ENCODE peak calls at places on chromosomes 6 and 20, in four cellular contexts. E, U, G and B are unnamed samples.

GRCh38 chr20:19252670-19253120 is 40.3 kb downstream of the SLC24A3 start:
- DNase-seq in U (no peak), G (no peak), E (no peak), B (no peak)

GRCh38 chr20:62889871-62890270 is 28.2 kb upstream of the TCFL5 start:
- DNase-seq in G (no peak), U (no peak), E (no peak), B (no peak)

GRCh38 chr6:47437592-47437991 is 40.0 kb upstream of the CD2AP start:
- DNase-seq in E (no peak), G (no peak), U (no peak), B (no peak)

GRCh38 chr6:94052754-94053153 is 633.4 kb upstream of the EPHA7 start:
- DNase-seq in G (no peak), E (no peak), U (no peak), B (no peak)

GRCh38 chr6:315921-316752 is 23.9 kb downstream of the DUSP22 start:
- DNase-seq in G (no peak), E (no peak), U (no peak), B (no peak)

GRCh38 chr6:36840471-36841461 is 1.5 kb upstream of the CPNE5 start:
- DNase-seq in U (peak), G (no peak), E (no peak), B (no peak)

GRCh38 chr20:9119776-9120175 is 50.9 kb downstream of the PLCB4 start:
- DNase-seq in E (no peak), U (no peak), G (no peak), B (no peak)

GRCh38 chr6:132907915-132908314 is 93.5 kb downstream of the RPS12 start:
- DNase-seq in G (no peak), U (no peak), E (no peak), B (no peak)

GRCh38 chr6:143999406-143999805 is 8.7 kb downstream of the PLAGL1 start:
- DNase-seq in U (no peak), E (no peak), G (no peak), B (no peak)

GRCh38 chr6:139376054-139376355 is 1.6 kb upstream of the CITED2 start:
- DNase-seq in G (no peak), U (no peak), E (no peak), B (no peak)

GRCh38 chr20:40103420-40103819 is 585.6 kb downstream of the MAFB start:
- DNase-seq in G (no peak), E (no peak), U (no peak), B (no peak)

GRCh38 chr6:33712914-33713313 is 1.4 kb upstream of the UQCC2 start:
- DNase-seq in U (no peak), E (no peak), G (no peak), B (no peak)

GRCh38 chr6:43770417-43771209 is 602 bp downstream of the VEGFA start:
- DNase-seq in E (no peak), G (peak), U (peak), B (no peak)

GRCh38 chr20:6426287-6426891 is 303.6 kb upstream of the FERMT1 start:
- DNase-seq in G (no peak), U (no peak), E (no peak), B (no peak)

GRCh38 chr6:49950415-49950751 is 13.6 kb downstream of the DEFB114 start:
- DNase-seq in G (no peak), E (no peak), U (no peak), B (no peak)

GRCh38 chr6:149032599-149033405 is 284.7 kb upstream of the TAB2 start:
- DNase-seq in U (no peak), G (peak), E (no peak), B (peak)

GRCh38 chr6:32298632-32299336 is 72.9 kb downstream of the TSBP1 start:
- DNase-seq in E (no peak), G (no peak), U (no peak), B (no peak)

GRCh38 chr6:5763407-5763806 is 243.3 kb downstream of the NRN1 start:
- DNase-seq in G (no peak), E (no peak), U (no peak), B (no peak)

GRCh38 chr20:3199976-3200755 is 4.3 kb downstream of the DDRGK1 start:
- DNase-seq in E (no peak), U (no peak), G (no peak), B (no peak)

GRCh38 chr6:156828280-156828703 is 51.1 kb downstream of the ARID1B start:
- DNase-seq in G (no peak), E (no peak), U (no peak), B (no peak)

GRCh38 chr20:5168582-5169396 is 42.0 kb downstream of the CDS2 start:
- DNase-seq in G (no peak), U (peak), E (no peak), B (no peak)

GRCh38 chr6:15602144-15602543 is 60.7 kb downstream of the DTNBP1 start:
- DNase-seq in G (peak), U (no peak), E (no peak), B (no peak)

GRCh38 chr6:45741437-45742166 is 274.1 kb downstream of the CLIC5 start:
- DNase-seq in G (no peak), U (no peak), E (no peak), B (no peak)

GRCh38 chr6:28489366-28490190 is 26.0 kb downstream of the GPX6 start:
- DNase-seq in U (peak), E (peak), G (peak), B (no peak)

GRCh38 chr6:16669227-16669626 is 92.0 kb downstream of the ATXN1 start:
- DNase-seq in G (no peak), U (no peak), E (peak), B (peak)

GRCh38 chr20:63835031-63835858 is 4.2 kb upstream of the ZBTB46 start:
- DNase-seq in G (peak), U (peak), E (no peak), B (no peak)

GRCh38 chr20:32619586-32619985 is 34.5 kb upstream of the NOL4L start:
- DNase-seq in U (no peak), G (no peak), E (no peak), B (no peak)

GRCh38 chr6:127051571-127052260 is 66.8 kb upstream of the RSPO3 start:
- DNase-seq in U (no peak), G (no peak), E (no peak), B (no peak)

GRCh38 chr6:118223316-118223715 is 316.3 kb downstream of the SLC35F1 start:
- DNase-seq in E (no peak), G (no peak), U (no peak), B (no peak)

GRCh38 chr6:145714731-145715130 is 20.6 kb downstream of the EPM2A start:
- DNase-seq in E (no peak), U (no peak), G (no peak), B (no peak)

GRCh38 chr6:69294407-69294806 is 502.4 kb downstream of the LMBRD1 start:
- DNase-seq in E (no peak), U (no peak), G (no peak), B (no peak)

GRCh38 chr6:43020847-43021246 is 576 bp upstream of the RRP36 start:
- DNase-seq in E (no peak), U (peak), G (no peak), B (no peak)

GRCh38 chr20:37945034-37945660 is 42.2 kb downstream of the VSTM2L start:
- DNase-seq in E (no peak), G (no peak), U (no peak), B (no peak)